ENCODE peak calls at places on chromosomes 4 and X, in eight cellular contexts. Y, H, L, K, I, M, P and A are unnamed samples.

GRCh38 chr4:55258152-55258863 is 87.7 kb upstream of the SRD5A3 start:
- DNase-seq in Y (no peak), H (no peak), L (no peak), K (no peak), I (no peak), M (no peak), P (no peak), A (no peak)

GRCh38 chrX:9379697-9380551 is 84.9 kb upstream of the TBL1X start:
- DNase-seq in Y (no peak), H (no peak), L (no peak), K (peak), I (peak), M (no peak), P (no peak), A (no peak)

GRCh38 chr4:120749445-120750151 is 172.9 kb downstream of the PRDM5 start:
- DNase-seq in Y (no peak), H (no peak), L (peak), K (no peak), I (peak), M (no peak), P (no peak), A (peak)

GRCh38 chrX:11929476-11929875 is 171.4 kb downstream of the MSL3 start:
- DNase-seq in Y (no peak), H (no peak), L (no peak), K (no peak), I (peak), M (no peak), P (no peak), A (no peak)

GRCh38 chr4:94127707-94128328 is 79.8 kb upstream of the SMARCAD1 start:
- DNase-seq in Y (no peak), H (no peak), L (peak), K (peak), I (peak), M (no peak), P (no peak), A (peak)

GRCh38 chr4:135739354-135739753 is 1537.8 kb upstream of the PABPC4L start:
- DNase-seq in Y (no peak), H (no peak), L (no peak), K (no peak), I (no peak), M (no peak), P (no peak), A (no peak)

GRCh38 chrX:63350551-63350950 is 581 bp downstream of the SPIN4 start:
- DNase-seq in Y (peak), H (peak), L (no peak), K (peak), I (no peak), M (peak), P (peak), A (no peak)

GRCh38 chr4:71367546-71367945 is 28.7 kb downstream of the SLC4A4 start:
- DNase-seq in Y (no peak), H (no peak), L (no peak), K (no peak), I (no peak), M (no peak), P (no peak), A (no peak)

GRCh38 chr4:27692098-27692679 is 831.5 kb downstream of the STIM2 start:
- DNase-seq in Y (no peak), H (no peak), L (no peak), K (peak), I (peak), M (no peak), P (no peak), A (peak)

GRCh38 chrX:80876877-80877276 is 67.2 kb upstream of the BRWD3 start:
- DNase-seq in Y (no peak), H (no peak), L (no peak), K (peak), I (peak), M (peak), P (no peak), A (peak)

GRCh38 chr4:8428288-8429097 is 12.0 kb downstream of the ACOX3 start:
- DNase-seq in Y (peak), H (peak), L (peak), K (peak), I (peak), M (peak), P (peak), A (peak)

GRCh38 chrX:114462266-114462665 is 121.6 kb upstream of the HTR2C start:
- DNase-seq in Y (no peak), H (no peak), L (no peak), K (no peak), I (no peak), M (no peak), P (no peak), A (no peak)

GRCh38 chr4:8040607-8041006 is 100.9 kb upstream of the AFAP1 start:
- DNase-seq in Y (no peak), H (no peak), L (no peak), K (no peak), I (no peak), M (no peak), P (no peak), A (no peak)